ENCODE peak calls at places on chromosomes 16 and 17, in five cellular contexts. X, J, M, C and Q are unnamed samples. For H3K27me3, the result is how much of the 10 kb centered on the place peaks cover.

GRCh38 chr17:72158895-72159885 is 38.4 kb downstream of the SOX9 start:
- DNase-seq in X (no peak), J (no peak), M (no peak), C (no peak), Q (no peak)

GRCh38 chr17:50949128-50950001 is 83.2 kb upstream of the TOB1 start:
- DNase-seq in X (no peak), J (peak), M (no peak), C (no peak), Q (peak)

GRCh38 chr16:19559242-19559910 is 3.9 kb downstream of the VPS35L start:
- DNase-seq in X (peak), J (no peak), M (no peak), C (peak), Q (peak)

GRCh38 chr17:77364381-77364911 is 223.7 kb downstream of the SEC14L1 start:
- DNase-seq in X (no peak), J (no peak), M (no peak), C (no peak), Q (peak)

GRCh38 chr17:49471089-49471683 is 23.9 kb upstream of the NGFR start:
- DNase-seq in X (no peak), J (no peak), M (no peak), C (peak), Q (peak)

GRCh38 chr17:44438634-44439033 is 49.2 kb upstream of the ITGA2B start:
- DNase-seq in X (no peak), J (no peak), M (peak), C (peak), Q (no peak)

GRCh38 chr16:51407199-51407598 is 256.1 kb upstream of the SALL1 start:
- DNase-seq in X (no peak), J (no peak), M (no peak), C (no peak), Q (no peak)

GRCh38 chr17:43448720-43449469 is 34.9 kb upstream of the DHX8 start:
- DNase-seq in X (no peak), J (no peak), M (no peak), C (no peak), Q (no peak)

GRCh38 chr17:48647103-48647963 is 21.2 kb upstream of the HOXB9 start:
- DNase-seq in X (no peak), J (no peak), M (no peak), C (peak), Q (peak)

GRCh38 chr16:3276679-3277078 is 6.6 kb upstream of the ZNF263 start:
- DNase-seq in X (no peak), J (no peak), M (peak), C (no peak), Q (no peak)

GRCh38 chr16:22330326-22330725 is 33.1 kb downstream of the POLR3E start:
- DNase-seq in X (no peak), J (no peak), M (no peak), C (no peak), Q (no peak)

GRCh38 chr17:48615212-48615962 is at the start of gene HOXB8:
- DNase-seq in X (no peak), J (no peak), M (no peak), C (no peak), Q (no peak)

GRCh38 chr17:45750779-45751440 is 33.2 kb upstream of the CRHR1 start:
- DNase-seq in X (no peak), J (no peak), M (no peak), C (no peak), Q (no peak)

GRCh38 chr17:10394201-10394887 is 21.5 kb upstream of the MYH13 start:
- DNase-seq in X (no peak), J (no peak), M (no peak), C (no peak), Q (no peak)

GRCh38 chr17:41475421-41475820 is 5.5 kb downstream of the KRT35 start:
- DNase-seq in X (no peak), J (no peak), M (no peak), C (no peak), Q (no peak)

GRCh38 chr16:27780468-27781194 is 230.7 kb downstream of the KATNIP start:
- DNase-seq in X (no peak), J (no peak), M (no peak), C (no peak), Q (peak)

GRCh38 chr16:1335996-1336395 is 2.6 kb downstream of the BAIAP3 start:
- DNase-seq in X (no peak), J (no peak), M (no peak), C (peak), Q (peak)

GRCh38 chr16:1335211-1335971 is 1.9 kb downstream of the BAIAP3 start:
- DNase-seq in X (no peak), J (no peak), M (no peak), C (no peak), Q (no peak)

GRCh38 chr16:1333854-1334719 is 642 bp downstream of the BAIAP3 start:
- DNase-seq in X (no peak), J (no peak), M (no peak), C (peak), Q (peak)

GRCh38 chr16:1333149-1333812 is at the start of gene BAIAP3:
- DNase-seq in X (peak), J (no peak), M (peak), C (peak), Q (peak)

GRCh38 chr16:1334739-1335138 is 1.3 kb downstream of the BAIAP3 start:
- DNase-seq in X (no peak), J (no peak), M (no peak), C (no peak), Q (no peak)
- H3K27me3 ChIP-seq in X (under half), J (under half), M (under half), C (half or more), Q (under half)

DNA sequence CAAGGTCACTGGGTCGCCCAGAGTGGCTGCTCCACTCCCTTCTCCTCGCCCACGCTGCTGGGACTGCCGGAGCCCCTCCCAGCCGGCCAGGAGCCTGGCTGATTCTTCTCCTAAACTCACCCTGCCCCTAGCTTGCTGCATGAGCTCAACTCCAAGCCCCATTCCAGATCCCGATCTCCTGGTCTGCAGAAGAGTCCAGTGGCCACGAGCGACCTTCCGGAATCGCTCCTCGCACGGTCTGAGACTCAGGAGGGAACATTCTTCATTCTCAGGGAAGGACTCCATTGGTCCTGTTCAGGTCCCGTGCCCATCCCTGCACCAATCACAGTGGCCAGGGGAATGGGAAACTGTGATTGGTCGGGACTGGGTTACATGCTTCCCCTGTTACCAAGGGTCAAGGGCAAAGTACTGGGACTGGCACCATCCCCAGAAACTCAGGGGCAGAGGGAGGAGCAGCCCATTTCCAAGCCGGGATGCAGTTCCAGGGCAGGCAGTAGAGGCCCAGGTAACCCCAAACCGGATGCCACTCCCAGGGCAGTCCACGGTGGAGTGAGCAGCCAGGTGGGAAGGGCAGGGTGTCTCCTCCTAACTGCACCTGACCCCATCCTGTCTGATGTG is 24.5 kb upstream of the CIBAR2 start:
- DNase-seq in X (no peak), J (peak), M (peak), C (no peak), Q (peak)
- H3K27me3 ChIP-seq in X (under half), J (under half), M (under half), C (under half), Q (under half)

DNA sequence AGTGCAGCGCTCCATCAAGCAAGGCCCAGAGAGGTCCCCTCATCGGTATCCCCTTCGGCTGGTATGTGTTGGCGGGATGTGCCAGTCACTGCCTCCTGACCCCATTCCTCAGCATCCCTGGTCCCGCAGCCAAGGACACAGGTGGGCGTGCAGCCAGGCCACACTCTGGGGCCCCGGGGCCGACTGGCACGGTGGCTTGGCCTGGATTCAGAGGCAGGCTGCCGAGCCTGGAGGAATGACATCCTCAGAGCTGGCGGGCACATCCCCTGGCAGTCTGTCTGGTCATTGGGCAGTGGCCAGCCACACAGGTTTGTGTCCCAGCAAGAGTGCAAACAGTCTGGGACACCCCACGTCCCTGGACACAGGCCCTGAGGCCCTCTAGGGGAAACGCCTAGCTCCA is 111.1 kb downstream of the SDK2 start:
- DNase-seq in X (peak), J (no peak), M (no peak), C (no peak), Q (no peak)
- H3K27me3 ChIP-seq in X (under half), J (under half), M (under half), C (under half), Q (under half)

DNA sequence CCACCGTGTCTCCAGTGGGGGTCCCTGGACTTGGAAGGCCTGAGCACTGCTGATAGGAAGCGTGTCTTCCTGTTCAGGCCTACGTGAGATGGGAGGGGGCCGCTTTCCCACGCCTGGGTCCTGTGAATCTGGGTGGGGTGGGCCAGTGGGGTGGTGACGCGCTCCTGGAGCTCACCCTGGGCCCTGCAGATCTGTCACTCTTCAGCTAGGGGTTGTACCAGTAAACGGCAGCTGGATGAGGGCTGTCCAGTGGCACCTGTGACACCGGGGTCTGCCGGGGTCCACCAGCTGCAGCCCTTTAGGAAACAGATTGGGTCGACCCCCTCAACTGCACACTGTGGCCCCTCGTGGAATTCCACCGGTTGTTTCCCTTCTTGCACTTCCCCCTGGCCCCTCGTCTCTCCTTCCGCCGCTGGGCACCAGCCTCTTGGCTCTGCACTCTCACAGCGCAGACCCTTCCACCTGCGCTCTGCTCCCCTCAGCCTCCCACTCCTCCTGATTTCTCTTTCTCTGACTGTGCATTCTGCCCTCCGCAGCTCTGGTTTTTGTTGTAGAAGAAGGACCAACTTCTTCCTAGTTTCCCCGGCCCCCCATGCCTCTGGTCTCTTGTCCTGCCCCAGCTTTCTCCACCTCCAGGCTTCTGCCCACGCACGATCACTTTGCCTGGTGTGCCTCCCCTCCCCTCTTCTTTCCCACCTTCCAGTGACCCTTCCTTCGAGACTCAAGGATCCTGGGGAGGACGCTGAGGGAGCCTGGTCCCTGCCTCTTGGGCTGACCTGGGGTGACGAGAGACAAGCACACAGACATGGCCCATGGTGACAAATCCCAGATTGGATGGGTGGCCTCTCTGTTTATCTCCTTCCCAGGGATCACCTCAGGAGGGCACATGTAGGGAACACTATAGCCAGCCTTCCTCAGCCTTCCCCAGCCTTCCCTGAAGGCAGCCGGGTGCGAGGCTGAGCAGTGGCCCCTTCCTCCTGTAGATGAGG is 4.8 kb downstream of the MRC2 start:
- DNase-seq in X (no peak), J (no peak), M (no peak), C (no peak), Q (peak)
- H3K27me3 ChIP-seq in X (under half), J (under half), M (under half), C (under half), Q (under half)

GRCh38 chr17:32962320-32962707 is 29.3 kb upstream of the SPACA3 start:
- DNase-seq in X (no peak), J (no peak), M (no peak), C (no peak), Q (no peak)

GRCh38 chr17:32958418-32958817 is 30.5 kb downstream of the TMEM98 start:
- DNase-seq in X (no peak), J (no peak), M (no peak), C (no peak), Q (no peak)

GRCh38 chr17:32964541-32964940 is 27.1 kb upstream of the SPACA3 start:
- DNase-seq in X (no peak), J (no peak), M (no peak), C (no peak), Q (no peak)

GRCh38 chr17:32956240-32956970 is 28.5 kb downstream of the TMEM98 start:
- DNase-seq in X (no peak), J (no peak), M (no peak), C (no peak), Q (no peak)

GRCh38 chr17:32960815-32961214 is 30.8 kb upstream of the SPACA3 start:
- DNase-seq in X (no peak), J (no peak), M (no peak), C (no peak), Q (no peak)
- H3K27me3 ChIP-seq in X (under half), J (under half), M (under half), C (under half), Q (under half)

DNA sequence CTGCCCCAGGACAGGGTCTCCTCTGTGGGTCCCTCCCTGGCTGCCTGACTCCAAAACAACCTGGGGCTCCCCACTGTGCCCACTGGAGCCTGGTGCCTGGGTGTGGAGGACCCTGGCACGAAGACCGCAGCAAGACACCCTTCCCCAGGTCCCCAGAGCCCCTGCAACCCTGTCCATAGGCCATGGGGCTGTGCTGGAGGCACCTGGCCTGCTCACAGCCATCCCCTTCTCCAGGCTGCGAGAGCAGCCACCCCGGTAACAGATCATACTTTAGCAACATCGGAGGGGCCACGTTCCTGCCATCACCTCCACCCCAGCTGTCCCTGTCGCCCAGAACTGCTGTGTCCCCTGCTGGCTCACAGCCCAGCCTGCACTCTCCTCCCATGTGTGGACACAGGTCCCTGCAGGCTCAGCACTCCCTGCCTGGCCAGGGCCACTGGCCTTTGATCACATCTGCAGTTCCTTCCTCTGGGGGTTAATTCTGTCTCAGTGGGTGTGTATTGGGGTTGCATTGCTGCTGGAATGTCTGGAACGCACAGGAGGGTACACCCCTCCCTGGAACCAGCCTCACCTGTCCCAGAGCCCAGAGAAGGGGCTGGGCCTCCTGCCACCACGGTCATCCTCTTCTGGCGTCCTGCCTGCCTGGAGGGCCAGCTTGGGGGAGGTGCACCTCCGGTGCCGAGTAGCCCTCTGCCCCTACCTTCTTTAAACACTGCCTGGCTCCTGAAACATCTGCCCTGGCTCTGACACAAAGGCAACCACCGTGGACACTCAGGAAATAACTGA is 12.2 kb downstream of the PPL start:
- DNase-seq in X (peak), J (no peak), M (peak), C (peak), Q (peak)
- H3K27me3 ChIP-seq in X (under half), J (under half), M (under half), C (under half), Q (under half)

DNA sequence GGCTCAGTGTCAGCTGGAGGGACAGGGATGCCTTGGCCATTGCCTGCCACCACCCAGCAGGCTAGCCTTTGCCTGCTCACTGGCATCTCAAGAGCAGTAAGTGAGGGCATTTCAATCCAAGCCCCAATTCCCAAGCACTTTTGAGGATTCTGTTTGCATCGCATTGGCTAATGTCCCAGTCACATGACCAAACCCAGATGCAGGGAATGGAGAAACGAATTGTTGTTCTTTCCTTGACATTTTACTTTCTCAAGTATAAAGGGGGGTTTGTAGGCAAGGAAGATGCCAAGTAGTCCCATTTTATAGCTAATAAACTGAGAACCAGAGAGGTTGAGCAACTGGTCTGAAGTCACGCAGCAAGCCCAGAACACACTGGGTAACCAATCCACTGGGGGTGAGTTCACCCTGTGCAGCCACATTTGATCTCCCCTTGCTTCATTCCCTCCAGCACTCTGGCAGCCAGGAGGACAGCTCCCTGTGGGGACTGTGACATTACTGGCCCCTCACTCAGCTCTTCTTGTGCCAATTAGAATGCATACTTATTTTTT is 193.8 kb upstream of the CACNG3 start:
- DNase-seq in X (no peak), J (no peak), M (no peak), C (no peak), Q (no peak)
- H3K27me3 ChIP-seq in X (under half), J (under half), M (under half), C (under half), Q (under half)

GRCh38 chr16:86508028-86508946 is 2.0 kb upstream of the FOXF1 start:
- DNase-seq in X (no peak), J (no peak), M (no peak), C (peak), Q (peak)
- H3K27me3 ChIP-seq in X (half or more), J (under half), M (under half), C (half or more), Q (half or more)